ENCODE peak calls at places on chromosomes 2 and 18, in eight cellular contexts. B, M, Q, O, N, X, A and U are unnamed samples.

GRCh38 chr2:228180126-228181097 is 1.1 kb downstream of the SPHKAP start:
- DNase-seq in M (no peak), B (no peak), A (no peak), X (no peak), N (no peak), O (no peak), Q (no peak), U (no peak)

GRCh38 chr18:44594779-44595467 is 85.8 kb upstream of the SETBP1 start:
- DNase-seq in Q (peak; percentile 76), X (no peak), M (peak; percentile 91), N (no peak), O (no peak), B (no peak), A (no peak), U (no peak)

GRCh38 chr18:12324991-12325725 is 17.1 kb downstream of the TUBB6 start:
- DNase-seq in O (no peak), N (no peak), A (no peak), B (no peak), M (no peak), X (no peak), Q (no peak), U (no peak)

GRCh38 chr2:241885701-241886643 is 16.4 kb downstream of the RTP5 start:
- DNase-seq in A (no peak), M (no peak), X (no peak), Q (no peak), B (no peak), O (no peak), N (no peak), U (no peak)

GRCh38 chr18:28044036-28044435 is 132.9 kb downstream of the CDH2 start:
- DNase-seq in M (no peak), A (no peak), O (no peak), B (no peak), X (no peak), Q (no peak), N (no peak), U (no peak)

GRCh38 chr2:55148269-55148668 is 83.8 kb downstream of the CLHC1 start:
- DNase-seq in B (no peak), Q (no peak), M (peak; percentile 79), O (no peak), N (no peak), X (no peak), A (no peak), U (no peak)

GRCh38 chr2:211408485-211408884 is 852.1 kb downstream of the CPS1 start:
- DNase-seq in Q (peak; percentile 87), N (no peak), X (no peak), O (no peak), A (no peak), B (peak; percentile 38), M (peak; percentile 35), U (no peak)

GRCh38 chr2:112749755-112750559 is 14.5 kb downstream of the CKAP2L start:
- DNase-seq in N (peak; percentile 81), Q (peak; percentile 61), B (peak; percentile 87), X (peak; percentile 63), M (peak; percentile 70), A (peak; percentile 75), O (peak; percentile 57), U (peak; percentile 81)

GRCh38 chr2:56208380-56208779 is 24.6 kb downstream of the CCDC85A start:
- DNase-seq in M (no peak), Q (no peak), B (no peak), X (no peak), A (no peak), O (no peak), N (no peak), U (no peak)

GRCh38 chr18:79540161-79540913 is 139.3 kb upstream of the CTDP1 start:
- DNase-seq in X (no peak), Q (no peak), B (no peak), M (no peak), A (peak; percentile 3), O (no peak), N (no peak), U (no peak)

GRCh38 chr2:58448065-58448507 is 207.0 kb upstream of the FANCL start:
- DNase-seq in X (peak; percentile 22), Q (peak; percentile 54), O (peak; percentile 26), A (no peak), M (peak; percentile 92), N (no peak), B (peak; percentile 84), U (peak; percentile 55)

GRCh38 chr2:212385241-212385640 is 153.4 kb downstream of the ERBB4 start:
- DNase-seq in Q (no peak), X (no peak), B (no peak), A (no peak), M (no peak), O (no peak), N (no peak), U (no peak)

GRCh38 chr2:31066594-31066993 is 71.6 kb downstream of the GALNT14 start:
- DNase-seq in B (no peak), A (no peak), Q (no peak), N (no peak), O (no peak), X (no peak), M (no peak), U (no peak)

GRCh38 chr2:235640900-235641299 is 147.1 kb downstream of the AGAP1 start:
- DNase-seq in A (no peak), O (no peak), B (no peak), X (no peak), M (no peak), Q (no peak), N (no peak), U (no peak)

GRCh38 chr2:58734365-58734764 is 493.2 kb upstream of the FANCL start:
- DNase-seq in M (peak; percentile 63), A (no peak), Q (peak; percentile 79), O (no peak), X (no peak), N (no peak), B (peak; percentile 28), U (no peak)

GRCh38 chr18:2326999-2327398 is 244.3 kb downstream of the METTL4 start:
- DNase-seq in B (no peak), A (no peak), Q (no peak), N (no peak), O (no peak), X (no peak), M (no peak), U (no peak)

GRCh38 chr2:16319425-16320245 is 346.0 kb downstream of the CYRIA start:
- DNase-seq in Q (no peak), B (no peak), A (no peak), N (no peak), O (no peak), M (no peak), X (no peak), U (no peak)

GRCh38 chr2:37984589-37984988 is 59.5 kb downstream of the RMDN2 start:
- DNase-seq in A (no peak), O (no peak), X (no peak), M (peak; percentile 25), B (no peak), N (no peak), Q (peak; percentile 36), U (no peak)

GRCh38 chr2:182890305-182890704 is 23.9 kb upstream of the FRZB start:
- DNase-seq in A (no peak), Q (no peak), N (no peak), M (no peak), O (no peak), B (no peak), X (no peak), U (no peak)

GRCh38 chr2:30152385-30152784 is 5.6 kb downstream of the YPEL5 start:
- DNase-seq in X (no peak), O (no peak), A (no peak), M (no peak), N (no peak), B (no peak), Q (no peak), U (no peak)

GRCh38 chr2:238136820-238137537 is 1.5 kb upstream of the KLHL30 start:
- DNase-seq in B (no peak), A (no peak), Q (peak; percentile 71), N (no peak), O (no peak), M (peak; percentile 77), X (peak; percentile 57), U (no peak)

GRCh38 chr2:224870341-224870740 is 154.2 kb upstream of the CCDC195 start:
- DNase-seq in Q (no peak), O (no peak), A (no peak), B (no peak), M (no peak), X (no peak), N (no peak), U (no peak)

GRCh38 chr2:166792808-166793207 is 95.5 kb upstream of the XIRP2 start:
- DNase-seq in X (no peak), B (no peak), O (no peak), A (no peak), N (no peak), M (no peak), Q (no peak), U (no peak)

GRCh38 chr2:233542507-233542906 is 24.1 kb downstream of the USP40 start:
- DNase-seq in X (no peak), M (peak; percentile 87), A (no peak), O (no peak), B (peak; percentile 14), Q (peak; percentile 91), N (no peak), U (no peak)

GRCh38 chr2:22274611-22275010 is 1110.4 kb upstream of the KLHL29 start:
- DNase-seq in B (no peak), O (no peak), N (no peak), A (no peak), M (no peak), X (no peak), Q (no peak), U (no peak)

GRCh38 chr2:61707984-61708852 is 145.6 kb downstream of the FAM161A start:
- DNase-seq in N (no peak), X (no peak), O (peak; percentile 75), B (peak; percentile 80), Q (peak; percentile 89), M (peak; percentile 20), A (peak; percentile 60), U (no peak)

GRCh38 chr2:230650585-230651137 is 62.0 kb upstream of the CAB39 start:
- DNase-seq in B (no peak), M (no peak), Q (peak; percentile 71), X (no peak), N (no peak), O (no peak), A (no peak), U (no peak)